ENCODE peak calls at places on chromosomes 6 and 20, in ten cellular contexts. K is HFFc6, T is nephron progenitor cell, U is transverse colon, I is foreskin fibroblast, N is DND-41, E is colonic mucosa, F is choroid plexus epithelial cell, A is heart right ventricle, B is dorsolateral prefrontal cortex. D is an unnamed sample.

GRCh38 chr6:14108571-14109410 is 8.8 kb upstream of the CD83 start:
- DNase-seq in U (peak), K (no peak), I (no peak), F (no peak), A (peak), N (no peak), B (no peak), E (peak), T (no peak), D (no peak)

GRCh38 chr6:13406781-13407180 is 78.4 kb upstream of the TBC1D7 start:
- DNase-seq in B (no peak), E (no peak), I (no peak), F (peak), U (no peak), N (no peak), K (no peak), T (no peak), A (peak), D (no peak)

GRCh38 chr6:129209355-129209754 is 326.4 kb downstream of the LAMA2 start:
- DNase-seq in I (no peak), F (peak), U (no peak), B (no peak), N (no peak), E (no peak), T (no peak), A (no peak), K (no peak), D (no peak)

GRCh38 chr20:9214676-9215075 is 145.8 kb downstream of the PLCB4 start:
- DNase-seq in I (peak), B (no peak), E (no peak), N (no peak), K (peak), A (no peak), T (no peak), U (no peak), F (peak), D (no peak)

GRCh38 chr20:22533823-22534751 is 50.3 kb downstream of the FOXA2 start:
- DNase-seq in E (no peak), B (no peak), I (no peak), T (no peak), F (no peak), N (no peak), K (no peak), U (no peak), A (no peak), D (no peak)

GRCh38 chr6:163797313-163797712 is 382.8 kb downstream of the QKI start:
- DNase-seq in U (no peak), F (no peak), B (no peak), E (no peak), K (no peak), N (no peak), I (no peak), T (no peak), A (no peak), D (no peak)

GRCh38 chr6:149211046-149211571 is 106.4 kb upstream of the TAB2 start:
- DNase-seq in B (no peak), K (peak), E (no peak), A (no peak), U (no peak), I (peak), N (no peak), T (no peak), F (peak), D (peak)

GRCh38 chr20:64047046-64047389 is 2.4 kb downstream of the SOX18 start:
- DNase-seq in A (no peak), I (no peak), F (no peak), E (no peak), T (no peak), K (no peak), U (no peak), N (no peak), B (no peak), D (no peak)

GRCh38 chr6:56851104-56851503 is 103.8 kb upstream of the BEND6 start:
- DNase-seq in A (no peak), T (peak), I (peak), K (peak), E (no peak), F (peak), N (no peak), B (no peak), U (no peak), D (no peak)

GRCh38 chr6:170157567-170158218 is 133.2 kb downstream of the DLL1 start:
- DNase-seq in N (no peak), E (no peak), B (peak), K (no peak), A (no peak), I (no peak), F (no peak), T (no peak), U (no peak), D (no peak)

GRCh38 chr6:32436995-32437836 is 2.5 kb upstream of the HLA-DRA start:
- DNase-seq in N (no peak), K (peak), A (no peak), I (peak), U (no peak), F (peak), T (no peak), B (no peak), E (no peak), D (no peak)

GRCh38 chr6:31752739-31753319 is 9.6 kb upstream of the SAPCD1 start:
- DNase-seq in U (no peak), I (peak), N (no peak), F (peak), A (no peak), T (no peak), B (no peak), E (no peak), K (peak), D (no peak)

GRCh38 chr6:134340574-134340973 is 22.7 kb upstream of the SGK1 start:
- DNase-seq in U (no peak), T (no peak), E (no peak), I (no peak), F (peak), B (no peak), A (no peak), N (no peak), K (no peak), D (no peak)

GRCh38 chr6:150409576-150410066 is 40.8 kb downstream of the IYD start:
- DNase-seq in A (peak), U (peak), T (no peak), N (no peak), F (peak), E (peak), I (no peak), B (no peak), K (no peak), D (no peak)

GRCh38 chr6:14117158-14118090 is at the start of gene CD83:
- DNase-seq in I (peak), B (peak), U (peak), A (peak), T (peak), N (peak), E (peak), K (no peak), F (peak), D (peak)

GRCh38 chr20:16434087-16434664 is 139.1 kb downstream of the KIF16B start:
- DNase-seq in T (peak), E (peak), K (no peak), B (no peak), F (peak), U (peak), I (no peak), N (peak), A (peak), D (peak)

GRCh38 chr20:1887321-1887720 is 7.9 kb upstream of the SIRPA start:
- DNase-seq in B (no peak), N (no peak), T (no peak), K (no peak), E (peak), I (no peak), A (no peak), F (no peak), U (no peak), D (no peak)

GRCh38 chr6:148144917-148145521 is 197.6 kb upstream of the SASH1 start:
- DNase-seq in K (peak), T (peak), I (peak), B (peak), E (peak), F (peak), U (peak), A (peak), N (peak), D (peak)

GRCh38 chr6:70108230-70108629 is 194.7 kb downstream of the COL9A1 start:
- DNase-seq in E (no peak), B (no peak), A (no peak), T (no peak), N (no peak), I (peak), U (no peak), K (peak), F (peak), D (no peak)

GRCh38 chr20:60262967-60263603 is 304.9 kb downstream of the CDH26 start:
- DNase-seq in E (peak), B (no peak), T (peak), A (no peak), N (peak), I (no peak), K (no peak), U (peak), F (peak), D (peak)

GRCh38 chr6:55643868-55644267 is 64.9 kb upstream of the HMGCLL1 start:
- DNase-seq in I (peak), B (no peak), T (no peak), E (no peak), A (no peak), U (no peak), F (peak), N (no peak), K (no peak), D (no peak)

GRCh38 chr6:167122827-167123657 is at the start of gene CCR6:
- DNase-seq in B (no peak), F (no peak), A (no peak), T (no peak), I (no peak), K (no peak), E (no peak), N (no peak), U (no peak), D (no peak)

GRCh38 chr6:122184260-122184934 is 215.1 kb upstream of the HSF2 start:
- DNase-seq in E (no peak), N (no peak), K (peak), I (peak), B (no peak), T (no peak), A (no peak), F (peak), U (no peak), D (no peak)

GRCh38 chr6:18307006-18307405 is 42.7 kb upstream of the DEK start:
- DNase-seq in U (no peak), K (peak), E (no peak), N (no peak), F (peak), B (no peak), I (no peak), T (no peak), A (no peak), D (no peak)

GRCh38 chr6:159126590-159126989 is 42.6 kb upstream of the FNDC1 start:
- DNase-seq in F (no peak), E (no peak), B (no peak), U (no peak), A (peak), K (no peak), N (no peak), I (no peak), T (no peak), D (no peak)

GRCh38 chr6:7805828-7806227 is 79.9 kb downstream of the BMP6 start:
- DNase-seq in K (no peak), F (peak), E (no peak), T (no peak), U (no peak), A (no peak), N (no peak), B (no peak), I (no peak), D (no peak)

GRCh38 chr6:134550604-134551003 is 232.7 kb upstream of the SGK1 start:
- DNase-seq in E (no peak), K (peak), A (peak), I (peak), F (peak), B (no peak), U (no peak), T (no peak), N (no peak), D (no peak)

GRCh38 chr6:168103036-168103830 is 24.2 kb upstream of the FRMD1 start:
- DNase-seq in B (peak), N (no peak), F (no peak), I (no peak), U (no peak), T (no peak), A (no peak), E (no peak), K (no peak), D (no peak)

GRCh38 chr6:80215063-80215462 is 108.6 kb downstream of the BCKDHB start:
- DNase-seq in N (no peak), U (no peak), B (no peak), I (no peak), A (no peak), K (no peak), T (no peak), F (no peak), E (no peak), D (no peak)

GRCh38 chr6:20205722-20206154 is 6.5 kb downstream of the MBOAT1 start:
- DNase-seq in I (no peak), E (no peak), B (no peak), U (no peak), F (peak), A (no peak), T (no peak), K (no peak), N (peak), D (no peak)

GRCh38 chr6:19994909-19995308 is 157.7 kb downstream of the ID4 start:
- DNase-seq in A (no peak), U (no peak), N (no peak), K (no peak), E (no peak), F (no peak), T (no peak), I (no peak), B (no peak), D (no peak)

GRCh38 chr6:47489995-47490394 is 12.4 kb downstream of the CD2AP start:
- DNase-seq in K (no peak), U (no peak), E (no peak), F (no peak), I (no peak), T (no peak), N (no peak), B (no peak), A (no peak), D (no peak)

GRCh38 chr6:151384151-151384550 is 7.2 kb downstream of the ZBTB2 start:
- DNase-seq in B (no peak), I (no peak), K (no peak), U (no peak), F (no peak), T (no peak), N (no peak), A (no peak), E (no peak), D (no peak)

GRCh38 chr6:41636803-41637178 is 1.5 kb upstream of the MDFI start:
- DNase-seq in U (peak), K (no peak), A (no peak), I (no peak), E (peak), T (peak), N (no peak), F (no peak), B (no peak), D (no peak)

GRCh38 chr6:90008189-90008907 is 114.1 kb downstream of the GJA10 start:
- DNase-seq in U (no peak), A (no peak), T (no peak), I (no peak), K (no peak), E (no peak), F (no peak), B (no peak), N (no peak), D (no peak)

GRCh38 chr6:136873733-136874132 is 48.4 kb upstream of the SLC35D3 start:
- DNase-seq in U (no peak), T (no peak), I (no peak), K (peak), E (no peak), F (peak), A (no peak), N (no peak), B (no peak), D (no peak)

GRCh38 chr6:105184921-105185320 is 5.1 kb upstream of the POPDC3 start:
- DNase-seq in B (no peak), A (no peak), K (peak), F (peak), U (no peak), I (no peak), T (no peak), E (no peak), N (no peak), D (no peak)

GRCh38 chr6:140909156-140909555 is 1223.6 kb upstream of the GJE1 start:
- DNase-seq in I (peak), U (no peak), E (no peak), T (no peak), B (no peak), K (peak), A (no peak), F (peak), N (no peak), D (no peak)

GRCh38 chr20:60215786-60216730 is 257.8 kb downstream of the CDH26 start:
- DNase-seq in K (no peak), U (no peak), T (no peak), I (no peak), B (no peak), A (no peak), F (no peak), E (no peak), N (no peak), D (no peak)

GRCh38 chr20:14775778-14776177 is 438.4 kb upstream of the FLRT3 start:
- DNase-seq in B (peak), A (no peak), K (no peak), N (no peak), U (no peak), E (no peak), I (peak), F (peak), T (no peak), D (no peak)

DNA sequence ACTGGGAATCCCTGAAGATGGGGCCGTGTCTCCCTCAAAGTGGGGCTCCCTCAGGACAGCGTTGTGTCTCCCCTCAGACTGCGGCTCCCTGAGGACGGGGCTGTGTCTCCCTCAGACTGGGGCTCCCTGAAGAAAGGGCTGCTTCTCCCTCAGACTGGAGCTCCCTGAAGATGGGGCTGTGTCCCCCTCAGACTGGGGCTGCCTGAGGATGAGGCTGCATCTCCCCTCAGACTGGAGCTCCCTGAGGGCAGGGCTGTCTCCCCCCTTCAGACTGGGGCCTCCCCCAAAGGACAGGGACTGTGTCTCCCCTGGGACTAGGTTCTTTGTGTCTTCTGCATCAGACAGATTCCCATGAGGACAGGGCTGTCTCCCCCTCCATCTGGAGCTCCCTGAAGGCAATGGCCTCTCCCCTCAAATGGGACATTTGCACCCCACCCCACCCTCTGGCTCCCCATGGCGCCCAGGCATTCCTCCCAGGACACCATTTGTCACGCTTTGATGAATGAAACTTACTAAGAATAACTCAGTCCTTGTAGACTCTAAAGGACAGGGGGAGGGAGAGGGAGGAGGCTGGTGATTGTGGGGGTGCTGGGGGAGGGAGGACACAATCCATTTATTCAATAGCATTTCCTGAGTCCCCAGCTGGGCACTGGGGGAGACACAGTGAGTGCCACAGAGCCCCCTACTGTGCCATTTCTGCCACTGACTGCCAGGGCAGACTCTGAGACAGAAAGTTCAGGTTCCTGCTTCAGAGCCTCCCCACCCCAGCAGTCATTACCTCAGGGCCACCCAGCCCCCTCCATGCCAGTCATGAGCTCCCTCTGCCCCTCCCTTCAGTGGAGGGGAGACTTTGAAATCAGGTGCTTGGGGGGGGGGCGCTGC is 122.4 kb downstream of the MRPL14 start:
- DNase-seq in A (peak), N (peak), T (no peak), K (no peak), E (no peak), B (no peak), F (no peak), I (no peak), U (no peak), D (no peak)
- TF ChIP-seq CTCF in A (no peak), N (peak), T (no peak), K (peak), E (no peak), B (no peak), F (peak), I (peak), U (no peak), D (no peak)

GRCh38 chr6:52063584-52064400 is 23.6 kb downstream of the PKHD1 start:
- DNase-seq in K (peak), U (peak), E (peak), T (peak), B (no peak), F (peak), N (peak), I (no peak), A (peak), D (peak)
- TF ChIP-seq CTCF in K (peak), U (peak), E (peak), T (peak), B (peak), F (peak), N (peak), I (peak), A (no peak), D (peak)

GRCh38 chr6:157274471-157275226 is 48.7 kb downstream of the TMEM242 start:
- DNase-seq in T (peak), A (peak), N (peak), E (peak), K (peak), U (peak), F (peak), I (peak), B (peak), D (peak)
- TF ChIP-seq CTCF in T (peak), A (peak), N (peak), E (peak), K (peak), U (peak), F (peak), I (peak), B (peak), D (peak)

DNA sequence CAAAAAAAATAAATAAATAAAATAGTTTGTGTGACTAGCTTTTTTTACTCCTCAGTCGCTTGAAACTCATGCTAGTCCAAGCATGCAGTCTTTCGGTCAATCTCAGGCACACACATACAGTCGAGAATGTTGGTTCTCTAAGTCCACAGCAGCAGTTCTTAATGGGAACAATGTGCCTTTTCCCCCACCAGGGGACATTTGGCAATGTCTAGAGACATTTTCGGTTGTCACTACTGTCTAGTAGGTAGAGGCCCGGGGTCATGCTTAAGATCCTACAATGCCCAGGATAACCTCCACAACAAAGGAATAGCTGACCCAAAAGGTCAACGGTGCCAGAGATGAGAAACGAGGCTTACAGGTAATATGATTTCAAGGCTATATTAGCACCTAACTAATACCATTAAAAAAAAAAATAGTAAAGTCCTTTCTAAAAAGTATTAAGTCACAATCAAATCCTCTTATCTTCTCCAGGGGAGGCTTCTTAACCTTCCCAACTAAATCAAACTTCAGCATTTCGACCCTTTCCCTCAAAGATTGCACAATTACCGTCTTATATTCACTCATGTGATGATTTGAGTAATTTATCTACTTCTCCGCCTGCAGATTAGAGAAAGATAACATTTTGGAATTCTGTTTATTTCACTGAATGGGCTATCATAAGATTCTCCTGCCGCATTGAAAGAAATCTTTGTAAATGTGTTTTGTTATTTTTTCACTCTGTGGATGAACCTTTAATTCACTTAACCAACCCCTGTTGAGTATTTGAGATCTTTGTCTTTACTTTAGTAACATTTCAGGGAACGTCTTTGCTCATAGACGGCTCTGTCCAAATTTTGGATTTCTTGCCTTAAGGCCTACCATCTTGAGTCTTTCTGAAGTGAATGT is 8.1 kb upstream of the SALL4 start:
- DNase-seq in I (no peak), A (no peak), E (no peak), B (no peak), U (no peak), T (no peak), K (no peak), F (no peak), N (no peak), D (no peak)
- TF ChIP-seq CTCF in I (no peak), A (no peak), E (no peak), B (no peak), U (no peak), T (no peak), K (peak), F (peak), N (no peak), D (no peak)

D was measured in CD8-positive, alpha-beta T cell.